ENCODE peak calls at places on chromosomes 11 and 22, in nine cellular contexts. C, T, E, R, J, A, M, Z and Q are unnamed samples.
A peak's percentile ranks its signal among the peaks of the same experiment; 100 is the strongest.

GRCh38 chr11:6737872-6738466 is 33.8 kb downstream of the OR2AG2 start:
- DNase-seq in C (peak; percentile 57), T (peak; percentile 40), E (peak; percentile 53), R (no peak), J (no peak), A (peak; percentile 80), M (peak; percentile 74), Z (peak; percentile 56), Q (no peak)

GRCh38 chr11:77073328-77074001 is 6.7 kb downstream of the CAPN5 start:
- DNase-seq in C (no peak), T (peak; percentile 93), E (peak; percentile 66), R (peak; percentile 92), J (peak; percentile 80), A (no peak), M (peak; percentile 75), Z (no peak), Q (no peak)

GRCh38 chr22:38327805-38328204 is 10.6 kb upstream of the CSNK1E start:
- DNase-seq in C (no peak), T (no peak), E (peak; percentile 94), R (no peak), J (no peak), A (no peak), M (peak; percentile 61), Z (no peak), Q (peak; percentile 68)

GRCh38 chr11:116946414-116946813 is 109.0 kb upstream of the APOA1 start:
- DNase-seq in C (no peak), T (no peak), E (peak; percentile 24), R (no peak), J (no peak), A (no peak), M (peak; percentile 74), Z (no peak), Q (no peak)

GRCh38 chr22:41285441-41285819 is 557 bp downstream of the RANGAP1 start:
- DNase-seq in C (peak; percentile 81), T (peak; percentile 68), E (peak; percentile 95), R (peak; percentile 54), J (peak; percentile 51), A (peak; percentile 61), M (peak; percentile 87), Z (peak; percentile 91), Q (peak; percentile 80)

GRCh38 chr22:43114958-43115357 is 4.4 kb downstream of the BIK start:
- DNase-seq in C (no peak), T (peak; percentile 79), E (no peak), R (no peak), J (no peak), A (no peak), M (peak; percentile 85), Z (no peak), Q (no peak)

GRCh38 chr11:120695426-120695825 is 183.9 kb downstream of the GRIK4 start:
- DNase-seq in C (no peak), T (no peak), E (no peak), R (no peak), J (no peak), A (no peak), M (no peak), Z (no peak), Q (no peak)

GRCh38 chr11:84289381-84289906 is 1003.3 kb upstream of the CCDC90B start:
- DNase-seq in C (no peak), T (no peak), E (peak; percentile 55), R (no peak), J (peak; percentile 11), A (no peak), M (peak; percentile 6), Z (peak; percentile 48), Q (peak; percentile 2)

GRCh38 chr22:43823353-43823908 is 11.3 kb upstream of the EFCAB6 start:
- DNase-seq in C (no peak), T (no peak), E (peak; percentile 9), R (no peak), J (no peak), A (peak; percentile 50), M (peak; percentile 56), Z (peak; percentile 23), Q (peak; percentile 6)

GRCh38 chr11:48013269-48013901 is 33.0 kb downstream of the PTPRJ start:
- DNase-seq in C (peak; percentile 51), T (peak; percentile 50), E (no peak), R (peak; percentile 43), J (no peak), A (no peak), M (peak; percentile 77), Z (no peak), Q (no peak)

GRCh38 chr11:114775849-114776621 is 97.7 kb downstream of the NXPE2 start:
- DNase-seq in C (no peak), T (no peak), E (no peak), R (peak; percentile 62), J (no peak), A (no peak), M (no peak), Z (no peak), Q (no peak)

GRCh38 chr11:13721760-13722159 is 53.3 kb downstream of the FAR1 start:
- DNase-seq in C (no peak), T (no peak), E (peak; percentile 31), R (no peak), J (no peak), A (no peak), M (no peak), Z (no peak), Q (no peak)

GRCh38 chr11:8318536-8318935 is 54.9 kb upstream of the LMO1 start:
- DNase-seq in C (no peak), T (no peak), E (no peak), R (no peak), J (no peak), A (peak; percentile 87), M (no peak), Z (peak; percentile 49), Q (no peak)

GRCh38 chr11:73629907-73630306 is 16.5 kb upstream of the PLEKHB1 start:
- DNase-seq in C (no peak), T (no peak), E (no peak), R (no peak), J (no peak), A (no peak), M (no peak), Z (no peak), Q (no peak)

GRCh38 chr11:119449498-119449897 is 26.5 kb upstream of the THY1 start:
- DNase-seq in C (no peak), T (no peak), E (no peak), R (no peak), J (no peak), A (no peak), M (no peak), Z (no peak), Q (no peak)

GRCh38 chr11:107621090-107621489 is 30.1 kb downstream of the ELMOD1 start:
- DNase-seq in C (no peak), T (no peak), E (no peak), R (no peak), J (no peak), A (no peak), M (no peak), Z (no peak), Q (no peak)

GRCh38 chr11:48111941-48112340 is 104.7 kb upstream of the OR4B1 start:
- DNase-seq in C (no peak), T (no peak), E (no peak), R (no peak), J (no peak), A (no peak), M (no peak), Z (no peak), Q (no peak)

GRCh38 chr11:2930705-2931415 is 1.6 kb upstream of the PHLDA2 start:
- DNase-seq in C (no peak), T (peak; percentile 93), E (peak; percentile 76), R (peak; percentile 58), J (no peak), A (peak; percentile 94), M (peak; percentile 84), Z (peak; percentile 92), Q (no peak)

GRCh38 chr11:75035911-75036536 is 47.3 kb downstream of the NEU3 start:
- DNase-seq in C (no peak), T (peak; percentile 14), E (peak; percentile 61), R (no peak), J (no peak), A (no peak), M (peak; percentile 93), Z (peak; percentile 51), Q (no peak)

GRCh38 chr22:17241571-17242310 is 22.5 kb upstream of the ADA2 start:
- DNase-seq in C (no peak), T (no peak), E (peak; percentile 4), R (no peak), J (no peak), A (no peak), M (no peak), Z (no peak), Q (no peak)

GRCh38 chr22:17247832-17248231 is 28.6 kb upstream of the ADA2 start:
- DNase-seq in C (no peak), T (no peak), E (no peak), R (no peak), J (no peak), A (peak; percentile 47), M (no peak), Z (no peak), Q (no peak)

GRCh38 chr22:17239156-17239701 is 20.0 kb upstream of the ADA2 start:
- DNase-seq in C (no peak), T (no peak), E (no peak), R (no peak), J (no peak), A (no peak), M (no peak), Z (no peak), Q (no peak)

GRCh38 chr22:17243524-17243923 is 24.3 kb upstream of the ADA2 start:
- DNase-seq in C (no peak), T (peak; percentile 27), E (peak; percentile 35), R (peak; percentile 47), J (no peak), A (no peak), M (peak; percentile 12), Z (no peak), Q (peak; percentile 65)
- H3K27ac ChIP-seq in C (no peak overlapping the region), T (peak overlapping the region; percentile 13), E (no peak overlapping the region), R (no peak overlapping the region), J (no peak overlapping the region), A (peak overlapping the region; percentile 59), M (no peak overlapping the region), Z (no peak overlapping the region), Q (peak overlapping the region; percentile 16)

DNA sequence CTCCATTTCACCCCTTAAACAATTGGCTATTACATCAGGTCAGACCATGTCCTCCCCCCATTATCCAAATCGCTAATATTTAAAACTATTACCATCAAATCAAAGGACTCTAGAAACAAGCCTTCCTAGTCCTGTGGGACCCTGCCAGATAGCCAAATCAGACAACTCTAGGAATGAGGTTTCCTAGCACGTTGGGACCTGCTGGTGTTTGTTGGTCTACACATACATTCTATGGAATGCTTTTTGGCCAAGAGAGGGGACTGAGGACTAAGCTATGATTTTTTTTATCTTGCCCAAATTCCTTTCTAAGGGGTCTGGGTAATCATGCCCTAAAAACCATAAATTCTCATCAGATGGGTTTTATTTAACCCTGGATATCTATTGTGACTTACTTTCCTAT is 14.1 kb upstream of the SELENOH start:
- DNase-seq in C (no peak), T (no peak), E (peak; percentile 25), R (no peak), J (no peak), A (no peak), M (no peak), Z (no peak), Q (no peak)
- H3K27ac ChIP-seq in C (no peak overlapping the region), T (no peak overlapping the region), E (peak overlapping the region; percentile 29), R (no peak overlapping the region), J (no peak overlapping the region), A (peak overlapping the region; percentile 30), M (no peak overlapping the region), Z (no peak overlapping the region), Q (peak overlapping the region; percentile 16)

GRCh38 chr11:63535734-63536133 is 874 bp upstream of the PLAAT4 start:
- DNase-seq in C (no peak), T (no peak), E (no peak), R (no peak), J (no peak), A (no peak), M (no peak), Z (no peak), Q (no peak)
- H3K27ac ChIP-seq in C (peak overlapping the region; percentile 80), T (peak overlapping the region; percentile 85), E (no peak overlapping the region), R (no peak overlapping the region), J (no peak overlapping the region), A (no peak overlapping the region), M (no peak overlapping the region), Z (no peak overlapping the region), Q (no peak overlapping the region)

GRCh38 chr22:45308624-45309421 is 911 bp upstream of the FAM118A start:
- DNase-seq in C (no peak), T (peak; percentile 42), E (no peak), R (no peak), J (no peak), A (peak; percentile 37), M (no peak), Z (peak; percentile 57), Q (no peak)
- H3K27ac ChIP-seq in C (peak overlapping the region; percentile 82), T (peak overlapping the region; percentile 85), E (peak overlapping the region; percentile 26), R (peak overlapping the region; percentile 86), J (peak overlapping the region; percentile 47), A (peak overlapping the region; percentile 92), M (peak overlapping the region; percentile 4), Z (peak overlapping the region; percentile 13), Q (peak overlapping the region; percentile 69)